ENCODE peak calls at places on chromosomes 11 and 22, in eight cellular contexts. N is left kidney; I is T follicular helper cell; C is HFF-Myc; S is ureter; R is stimulated activated CD4-positive, alpha-beta T cell treated with anti-CD3 and anti-CD28 coated beads, Interleukin-2, amount 100 ng/mL, for 24 hours; L is GM20000; Q is NCI-H524. B is an unnamed sample.

GRCh38 chr11:62694455-62695167 is 5.3 kb upstream of the LRRN4CL start:
- DNase-seq in C (peak), L (peak), R (peak), S (peak), Q (peak), I (peak), N (peak), B (peak)

GRCh38 chr22:25645266-25645665 is 80.8 kb downstream of the GRK3 start:
- DNase-seq in R (no peak), S (no peak), I (no peak), L (no peak), C (no peak), Q (no peak), N (no peak), B (no peak)

GRCh38 chr11:17531071-17531817 is 13.0 kb downstream of the USH1C start:
- DNase-seq in Q (no peak), I (no peak), N (no peak), R (no peak), S (no peak), L (no peak), C (no peak), B (no peak)

GRCh38 chr22:47121791-47122190 is 359.3 kb downstream of the TBC1D22A start:
- DNase-seq in N (no peak), I (no peak), Q (no peak), C (no peak), S (no peak), L (no peak), R (no peak), B (no peak)

GRCh38 chr22:30694638-30695350 is at the start of gene OSBP2:
- DNase-seq in R (peak), L (peak), C (no peak), S (peak), N (peak), Q (no peak), I (no peak), B (no peak)

GRCh38 chr11:27582686-27583085 is 76.1 kb upstream of the LIN7C start:
- DNase-seq in S (no peak), Q (no peak), C (no peak), I (no peak), N (no peak), R (no peak), L (no peak), B (no peak)

GRCh38 chr22:48796295-48797015 is 1031.2 kb downstream of the BRD1 start:
- DNase-seq in L (no peak), S (peak), N (peak), I (no peak), C (no peak), R (no peak), Q (no peak), B (no peak)

GRCh38 chr22:39960791-39961746 is 872 bp downstream of the TMA7B start:
- DNase-seq in C (peak), N (no peak), I (no peak), L (peak), R (peak), S (no peak), Q (no peak), B (no peak)

GRCh38 chr22:27110985-27111451 is 453.6 kb downstream of the MIAT start:
- DNase-seq in S (no peak), R (no peak), L (no peak), N (peak), I (no peak), Q (peak), C (no peak), B (no peak)

B was measured in amniotic stem cell.